ENCODE peak calls at places on chromosomes 7 and 10, in nine cellular contexts. R is AG09319; D is upper lobe of left lung; G is frontal cortex; K is brain pericyte; O is NCI-H1417; W is cardiac fibroblast; J is stimulated activated CD4-positive, alpha-beta T cell treated with anti-CD3 and anti-CD28 coated beads, Interleukin-2, amount 100 ng/mL, for 24 hours; N is endodermal cell. Z is an unnamed sample.

GRCh38 chr10:48255722-48256121 is 18.8 kb downstream of the FRMPD2 start:
- DNase-seq in N (no peak), O (no peak), D (no peak), W (no peak), G (no peak), K (no peak), J (no peak), R (no peak), Z (peak; percentile 8)

GRCh38 chr7:24660541-24660940 is 87.3 kb downstream of the PALS2 start:
- DNase-seq in R (peak; percentile 19), N (no peak), J (no peak), D (no peak), K (no peak), W (peak; percentile 67), O (no peak), G (no peak), Z (no peak)

GRCh38 chr7:118239014-118239413 is 14.5 kb downstream of the ANKRD7 start:
- DNase-seq in W (no peak), K (no peak), J (no peak), G (no peak), O (no peak), D (no peak), R (no peak), N (peak; percentile 80), Z (no peak)

GRCh38 chr7:22843681-22844309 is 21.1 kb upstream of the TOMM7 start:
- DNase-seq in D (no peak), K (no peak), J (no peak), G (no peak), O (no peak), W (no peak), R (no peak), N (no peak), Z (no peak)

GRCh38 chr7:78968951-78969350 is 484.5 kb downstream of the MAGI2 start:
- DNase-seq in D (no peak), W (no peak), O (no peak), J (no peak), G (no peak), N (no peak), K (no peak), R (no peak), Z (no peak)

GRCh38 chr10:75404335-75405200 is 3.0 kb upstream of the ZNF503 start:
- DNase-seq in K (no peak), R (no peak), D (peak; percentile 88), O (peak; percentile 50), N (peak; percentile 84), G (no peak), J (no peak), W (no peak), Z (no peak)

GRCh38 chr10:78630944-78631838 is 437.6 kb upstream of the ZMIZ1 start:
- DNase-seq in O (no peak), G (no peak), D (no peak), N (peak; percentile 24), K (no peak), R (no peak), W (peak; percentile 2), J (peak; percentile 2), Z (no peak)

GRCh38 chr7:131261476-131261994 is 66.1 kb upstream of the MKLN1 start:
- DNase-seq in O (no peak), D (no peak), K (no peak), R (no peak), W (no peak), N (no peak), G (no peak), J (no peak), Z (no peak)

GRCh38 chr7:93977551-93977950 is 26.6 kb downstream of the BET1 start:
- DNase-seq in J (no peak), G (no peak), D (no peak), W (no peak), R (no peak), K (no peak), O (no peak), N (no peak), Z (peak; percentile 28)

GRCh38 chr7:108010377-108010776 is 7.4 kb upstream of the LAMB1 start:
- DNase-seq in G (no peak), W (no peak), K (no peak), O (no peak), R (no peak), J (no peak), N (no peak), D (no peak), Z (no peak)

GRCh38 chr10:115871855-115872254 is 401.2 kb downstream of the GFRA1 start:
- DNase-seq in W (no peak), D (no peak), N (no peak), K (no peak), R (no peak), O (peak; percentile 1), J (no peak), G (no peak), Z (no peak)

GRCh38 chr7:91239171-91239604 is 25.0 kb upstream of the FZD1 start:
- DNase-seq in N (no peak), W (peak; percentile 82), J (no peak), R (no peak), D (no peak), O (no peak), K (no peak), G (no peak), Z (no peak)

GRCh38 chr10:54866666-54867065 is 65.6 kb upstream of the PCDH15 start:
- DNase-seq in R (no peak), O (no peak), J (no peak), D (no peak), W (no peak), K (no peak), N (no peak), G (no peak), Z (no peak)

GRCh38 chr10:12252882-12253546 is 57.0 kb downstream of the CDC123 start:
- DNase-seq in D (no peak), O (peak; percentile 5), J (peak; percentile 12), W (peak; percentile 17), R (no peak), N (peak; percentile 79), K (no peak), G (no peak), Z (peak; percentile 63)

GRCh38 chr10:106268000-106268399 is 896.5 kb downstream of the SORCS1 start:
- DNase-seq in R (no peak), N (no peak), O (no peak), W (no peak), G (no peak), J (no peak), D (no peak), K (no peak), Z (no peak)

GRCh38 chr7:94656925-94657731 is 1.2 kb upstream of the SGCE start:
- DNase-seq in R (no peak), K (peak; percentile 30), O (peak; percentile 84), W (peak; percentile 56), G (no peak), D (no peak), N (peak; percentile 63), J (peak; percentile 5), Z (no peak)

GRCh38 chr7:135274495-135275268 is 41.0 kb downstream of the STRA8 start:
- DNase-seq in W (peak; percentile 86), K (no peak), O (peak; percentile 93), R (peak; percentile 31), G (peak; percentile 63), D (no peak), J (peak; percentile 84), N (peak; percentile 94), Z (peak; percentile 77)

GRCh38 chr7:142002179-142002578 is 6.5 kb downstream of the MGAM start:
- DNase-seq in K (no peak), D (no peak), W (peak; percentile 43), J (no peak), N (no peak), O (no peak), G (no peak), R (no peak), Z (no peak)

GRCh38 chr7:132435016-132435990 is 141.0 kb downstream of the PLXNA4 start:
- DNase-seq in N (no peak), K (no peak), R (no peak), D (no peak), O (peak; percentile 77), W (peak; percentile 3), G (no peak), J (no peak), Z (no peak)

GRCh38 chr10:29646238-29646902 is 11.6 kb upstream of the SVIL start:
- DNase-seq in O (peak; percentile 63), K (no peak), G (no peak), D (no peak), W (peak; percentile 77), N (no peak), R (peak; percentile 95), J (no peak), Z (peak; percentile 68)

GRCh38 chr10:44682516-44682915 is 228.6 kb upstream of the TMEM72 start:
- DNase-seq in N (no peak), J (no peak), G (no peak), W (no peak), R (no peak), D (no peak), O (no peak), K (no peak), Z (no peak)

GRCh38 chr10:68188835-68189234 is 43.1 kb downstream of the ATOH7 start:
- DNase-seq in W (no peak), O (no peak), K (no peak), G (no peak), R (no peak), D (no peak), N (no peak), J (no peak), Z (no peak)

GRCh38 chr10:91022924-91023707 is 102.2 kb upstream of the ANKRD1 start:
- DNase-seq in J (no peak), K (no peak), R (no peak), N (no peak), O (no peak), D (no peak), W (peak; percentile 18), G (no peak), Z (no peak)

GRCh38 chr7:129771201-129771927 is 159.8 kb downstream of the NRF1 start:
- DNase-seq in W (no peak), N (peak; percentile 45), K (no peak), J (no peak), D (no peak), R (no peak), G (no peak), O (no peak), Z (no peak)

GRCh38 chr7:1160665-1161010 is 642 bp upstream of the ZFAND2A start:
- DNase-seq in G (no peak), O (no peak), N (no peak), R (no peak), D (no peak), J (no peak), W (no peak), K (no peak), Z (peak; percentile 48)

GRCh38 chr7:66036382-66036781 is 39.2 kb upstream of the ASL start:
- DNase-seq in R (no peak), O (no peak), G (no peak), N (no peak), D (no peak), K (no peak), J (no peak), W (no peak), Z (no peak)

GRCh38 chr10:24000271-24000813 is 208.6 kb upstream of the KIAA1217 start:
- DNase-seq in G (no peak), J (no peak), D (no peak), R (no peak), O (no peak), N (no peak), W (no peak), K (no peak), Z (no peak)

GRCh38 chr7:111730476-111731300 is 168.4 kb upstream of the IMMP2L start:
- DNase-seq in D (no peak), N (no peak), G (peak; percentile 38), W (peak; percentile 58), J (no peak), R (no peak), O (peak; percentile 70), K (no peak), Z (peak; percentile 58)

GRCh38 chr7:157158400-157158799 is 19.7 kb downstream of the UBE3C start:
- DNase-seq in W (no peak), J (no peak), R (no peak), G (no peak), O (peak; percentile 91), N (no peak), D (no peak), K (no peak), Z (peak; percentile 50)

GRCh38 chr7:132655071-132655761 is 78.9 kb upstream of the PLXNA4 start:
- DNase-seq in W (peak; percentile 30), O (no peak), D (peak; percentile 22), J (peak; percentile 43), K (no peak), G (no peak), R (no peak), N (peak; percentile 74), Z (no peak)

GRCh38 chr10:129852829-129853228 is 111.2 kb downstream of the EBF3 start:
- DNase-seq in J (no peak), G (no peak), N (no peak), R (no peak), D (no peak), W (no peak), O (no peak), K (no peak), Z (no peak)